ENCODE peak calls at places on chromosomes 7 and 10, in eight cellular contexts. One of them, this sample, is unnamed.

GRCh38 chr7:30446266-30446665 is 32.3 kb downstream of the NOD1 start:
- DNase-seq in body of pancreas: no peak
- DNase-seq in progenitor cell of endocrine pancreas: no peak
- DNase-seq in head of caudate nucleus: no peak
- DNase-seq in stimulated activated CD4-positive, alpha-beta T cell treated with anti-CD3 and anti-CD28 coated beads, Interleukin-1b, Interleukin-23, amount 100 ng/mL, for 24 hours: no peak
- DNase-seq in GOT3: no peak
- DNase-seq in activated naive CD4-positive, alpha-beta T cell treated with anti-CD3 and anti-CD28 coated beads, Interleukin-2, amount 10 ng/mL, durations not matched to agents 7 days and 5 days: no peak
- DNase-seq in activated T-cell treated with anti-CD3 and anti-CD28 coated beads for 1 hour: no peak
- DNase-seq in this sample: no peak

GRCh38 chr10:74238031-74238431 is 87.0 kb downstream of the ADK start:
- DNase-seq in GOT3: no peak
- DNase-seq in body of pancreas: peak; percentile 34
- DNase-seq in activated naive CD4-positive, alpha-beta T cell treated with anti-CD3 and anti-CD28 coated beads, Interleukin-2, amount 10 ng/mL, durations not matched to agents 7 days and 5 days: no peak
- DNase-seq in head of caudate nucleus: no peak
- DNase-seq in stimulated activated CD4-positive, alpha-beta T cell treated with anti-CD3 and anti-CD28 coated beads, Interleukin-1b, Interleukin-23, amount 100 ng/mL, for 24 hours: no peak
- DNase-seq in progenitor cell of endocrine pancreas: no peak
- DNase-seq in activated T-cell treated with anti-CD3 and anti-CD28 coated beads for 1 hour: no peak
- DNase-seq in this sample: no peak

GRCh38 chr10:116606061-116606483 is 14.7 kb upstream of the PNLIPRP2 start:
- DNase-seq in progenitor cell of endocrine pancreas: no peak
- DNase-seq in head of caudate nucleus: no peak
- DNase-seq in stimulated activated CD4-positive, alpha-beta T cell treated with anti-CD3 and anti-CD28 coated beads, Interleukin-1b, Interleukin-23, amount 100 ng/mL, for 24 hours: no peak
- DNase-seq in activated T-cell treated with anti-CD3 and anti-CD28 coated beads for 1 hour: no peak
- DNase-seq in GOT3: no peak
- DNase-seq in activated naive CD4-positive, alpha-beta T cell treated with anti-CD3 and anti-CD28 coated beads, Interleukin-2, amount 10 ng/mL, durations not matched to agents 7 days and 5 days: no peak
- DNase-seq in body of pancreas: peak; percentile 58
- DNase-seq in this sample: no peak

GRCh38 chr10:46528171-46528671 is 28.2 kb downstream of the GPRIN2 start:
- DNase-seq in activated T-cell treated with anti-CD3 and anti-CD28 coated beads for 1 hour: no peak
- DNase-seq in body of pancreas: peak; percentile 9
- DNase-seq in activated naive CD4-positive, alpha-beta T cell treated with anti-CD3 and anti-CD28 coated beads, Interleukin-2, amount 10 ng/mL, durations not matched to agents 7 days and 5 days: peak; percentile 19
- DNase-seq in GOT3: no peak
- DNase-seq in stimulated activated CD4-positive, alpha-beta T cell treated with anti-CD3 and anti-CD28 coated beads, Interleukin-1b, Interleukin-23, amount 100 ng/mL, for 24 hours: no peak
- DNase-seq in head of caudate nucleus: peak; percentile 34
- DNase-seq in progenitor cell of endocrine pancreas: no peak
- DNase-seq in this sample: no peak

GRCh38 chr7:122337011-122337410 is 32.5 kb upstream of the FEZF1 start:
- DNase-seq in head of caudate nucleus: no peak
- DNase-seq in stimulated activated CD4-positive, alpha-beta T cell treated with anti-CD3 and anti-CD28 coated beads, Interleukin-1b, Interleukin-23, amount 100 ng/mL, for 24 hours: no peak
- DNase-seq in progenitor cell of endocrine pancreas: no peak
- DNase-seq in body of pancreas: no peak
- DNase-seq in GOT3: no peak
- DNase-seq in activated naive CD4-positive, alpha-beta T cell treated with anti-CD3 and anti-CD28 coated beads, Interleukin-2, amount 10 ng/mL, durations not matched to agents 7 days and 5 days: no peak
- DNase-seq in activated T-cell treated with anti-CD3 and anti-CD28 coated beads for 1 hour: no peak
- DNase-seq in this sample: no peak

GRCh38 chr7:124780056-124780455 is 14.5 kb upstream of the GPR37 start:
- DNase-seq in body of pancreas: no peak
- DNase-seq in GOT3: no peak
- DNase-seq in head of caudate nucleus: no peak
- DNase-seq in activated naive CD4-positive, alpha-beta T cell treated with anti-CD3 and anti-CD28 coated beads, Interleukin-2, amount 10 ng/mL, durations not matched to agents 7 days and 5 days: no peak
- DNase-seq in activated T-cell treated with anti-CD3 and anti-CD28 coated beads for 1 hour: no peak
- DNase-seq in progenitor cell of endocrine pancreas: no peak
- DNase-seq in stimulated activated CD4-positive, alpha-beta T cell treated with anti-CD3 and anti-CD28 coated beads, Interleukin-1b, Interleukin-23, amount 100 ng/mL, for 24 hours: no peak
- DNase-seq in this sample: no peak

GRCh38 chr7:55570939-55571338 is 1.4 kb downstream of the VOPP1 start:
- DNase-seq in GOT3: no peak
- DNase-seq in head of caudate nucleus: no peak
- DNase-seq in body of pancreas: no peak
- DNase-seq in activated naive CD4-positive, alpha-beta T cell treated with anti-CD3 and anti-CD28 coated beads, Interleukin-2, amount 10 ng/mL, durations not matched to agents 7 days and 5 days: no peak
- DNase-seq in progenitor cell of endocrine pancreas: no peak
- DNase-seq in stimulated activated CD4-positive, alpha-beta T cell treated with anti-CD3 and anti-CD28 coated beads, Interleukin-1b, Interleukin-23, amount 100 ng/mL, for 24 hours: no peak
- DNase-seq in activated T-cell treated with anti-CD3 and anti-CD28 coated beads for 1 hour: no peak
- DNase-seq in this sample: peak; percentile 71

GRCh38 chr10:119538632-119539358 is 3.7 kb downstream of the RGS10 start:
- DNase-seq in activated naive CD4-positive, alpha-beta T cell treated with anti-CD3 and anti-CD28 coated beads, Interleukin-2, amount 10 ng/mL, durations not matched to agents 7 days and 5 days: peak; percentile 65
- DNase-seq in activated T-cell treated with anti-CD3 and anti-CD28 coated beads for 1 hour: no peak
- DNase-seq in body of pancreas: no peak
- DNase-seq in progenitor cell of endocrine pancreas: no peak
- DNase-seq in GOT3: no peak
- DNase-seq in head of caudate nucleus: no peak
- DNase-seq in stimulated activated CD4-positive, alpha-beta T cell treated with anti-CD3 and anti-CD28 coated beads, Interleukin-1b, Interleukin-23, amount 100 ng/mL, for 24 hours: no peak
- DNase-seq in this sample: no peak

GRCh38 chr10:132820056-132820455 is 34.1 kb upstream of the NKX6-2 start:
- DNase-seq in head of caudate nucleus: peak; percentile 22
- DNase-seq in stimulated activated CD4-positive, alpha-beta T cell treated with anti-CD3 and anti-CD28 coated beads, Interleukin-1b, Interleukin-23, amount 100 ng/mL, for 24 hours: no peak
- DNase-seq in body of pancreas: no peak
- DNase-seq in activated T-cell treated with anti-CD3 and anti-CD28 coated beads for 1 hour: no peak
- DNase-seq in activated naive CD4-positive, alpha-beta T cell treated with anti-CD3 and anti-CD28 coated beads, Interleukin-2, amount 10 ng/mL, durations not matched to agents 7 days and 5 days: no peak
- DNase-seq in GOT3: no peak
- DNase-seq in progenitor cell of endocrine pancreas: no peak
- DNase-seq in this sample: no peak

GRCh38 chr7:135160098-135160857 is 10.2 kb downstream of the CYREN start:
- DNase-seq in activated naive CD4-positive, alpha-beta T cell treated with anti-CD3 and anti-CD28 coated beads, Interleukin-2, amount 10 ng/mL, durations not matched to agents 7 days and 5 days: no peak
- DNase-seq in activated T-cell treated with anti-CD3 and anti-CD28 coated beads for 1 hour: no peak
- DNase-seq in progenitor cell of endocrine pancreas: no peak
- DNase-seq in stimulated activated CD4-positive, alpha-beta T cell treated with anti-CD3 and anti-CD28 coated beads, Interleukin-1b, Interleukin-23, amount 100 ng/mL, for 24 hours: no peak
- DNase-seq in body of pancreas: no peak
- DNase-seq in GOT3: no peak
- DNase-seq in head of caudate nucleus: no peak
- DNase-seq in this sample: no peak

GRCh38 chr10:78861456-78862327 is 207.1 kb upstream of the ZMIZ1 start:
- DNase-seq in GOT3: no peak
- DNase-seq in body of pancreas: no peak
- DNase-seq in progenitor cell of endocrine pancreas: no peak
- DNase-seq in activated T-cell treated with anti-CD3 and anti-CD28 coated beads for 1 hour: no peak
- DNase-seq in head of caudate nucleus: peak; percentile 41
- DNase-seq in stimulated activated CD4-positive, alpha-beta T cell treated with anti-CD3 and anti-CD28 coated beads, Interleukin-1b, Interleukin-23, amount 100 ng/mL, for 24 hours: no peak
- DNase-seq in activated naive CD4-positive, alpha-beta T cell treated with anti-CD3 and anti-CD28 coated beads, Interleukin-2, amount 10 ng/mL, durations not matched to agents 7 days and 5 days: no peak
- DNase-seq in this sample: no peak

GRCh38 chr7:130793855-130794618 is 60.0 kb upstream of the KLF14 start:
- DNase-seq in stimulated activated CD4-positive, alpha-beta T cell treated with anti-CD3 and anti-CD28 coated beads, Interleukin-1b, Interleukin-23, amount 100 ng/mL, for 24 hours: no peak
- DNase-seq in GOT3: no peak
- DNase-seq in activated T-cell treated with anti-CD3 and anti-CD28 coated beads for 1 hour: no peak
- DNase-seq in activated naive CD4-positive, alpha-beta T cell treated with anti-CD3 and anti-CD28 coated beads, Interleukin-2, amount 10 ng/mL, durations not matched to agents 7 days and 5 days: no peak
- DNase-seq in progenitor cell of endocrine pancreas: no peak
- DNase-seq in head of caudate nucleus: no peak
- DNase-seq in body of pancreas: no peak
- DNase-seq in this sample: peak; percentile 9